ENCODE peak calls at places on chromosomes 6 and 20, in seven cellular contexts. E is left lung, O is fibroblast of mammary gland, F is AG04450, X is AG09319, Q is uterus, K is prostate gland. N is an unnamed sample.

GRCh38 chr6:2632368-2632767 is 118.4 kb downstream of the MYLK4 start:
- DNase-seq in K (no peak), Q (no peak), E (no peak), O (peak; percentile 48), F (no peak), X (no peak), N (no peak)

GRCh38 chr6:137056121-137056880 is 11.5 kb upstream of the IL20RA start:
- DNase-seq in X (no peak), E (no peak), Q (no peak), F (no peak), O (no peak), K (no peak), N (no peak)

GRCh38 chr6:138691595-138692057 is 81.9 kb upstream of the CCDC28A start:
- DNase-seq in Q (no peak), O (peak; percentile 78), K (peak; percentile 32), F (peak; percentile 13), E (no peak), X (peak; percentile 24), N (peak; percentile 70)

GRCh38 chr6:158772851-158773371 is 46.3 kb downstream of the EZR start:
- DNase-seq in K (peak; percentile 40), Q (no peak), X (no peak), F (no peak), O (peak; percentile 35), E (no peak), N (peak; percentile 46)

GRCh38 chr6:167759206-167759605 is 67.5 kb upstream of the AFDN start:
- DNase-seq in F (no peak), K (no peak), X (no peak), E (no peak), Q (no peak), O (no peak), N (no peak)

GRCh38 chr6:22668307-22668706 is 98.9 kb downstream of the HDGFL1 start:
- DNase-seq in X (no peak), O (no peak), Q (no peak), F (no peak), K (no peak), E (no peak), N (peak; percentile 21)

GRCh38 chr20:63106765-63107448 is 100.1 kb upstream of the BHLHE23 start:
- DNase-seq in E (peak; percentile 52), F (no peak), X (no peak), K (no peak), Q (no peak), O (no peak), N (no peak)

GRCh38 chr6:24831771-24832718 is 33.3 kb upstream of the ARMH2 start:
- DNase-seq in Q (no peak), F (no peak), K (no peak), X (peak; percentile 24), E (no peak), O (peak; percentile 74), N (peak; percentile 60)

GRCh38 chr6:24935323-24935722 is 437 bp downstream of the RIPOR2 start:
- DNase-seq in X (no peak), F (no peak), E (no peak), Q (no peak), O (peak; percentile 10), K (no peak), N (peak; percentile 8)

GRCh38 chr6:84774174-84775158 is 10.1 kb upstream of the TBX18 start:
- DNase-seq in F (no peak), E (peak; percentile 85), K (no peak), X (no peak), O (peak; percentile 51), Q (no peak), N (peak; percentile 74)

GRCh38 chr20:5688431-5688972 is 61.7 kb upstream of the SHLD1 start:
- DNase-seq in O (peak; percentile 24), F (no peak), Q (peak; percentile 16), E (peak; percentile 85), K (no peak), X (no peak), N (no peak)

GRCh38 chr6:139378882-139379341 is 4.5 kb upstream of the CITED2 start:
- DNase-seq in E (no peak), Q (no peak), K (no peak), X (no peak), F (no peak), O (peak; percentile 46), N (peak; percentile 26)

GRCh38 chr6:3316818-3317217 is 58.1 kb downstream of the PSMG4 start:
- DNase-seq in O (no peak), K (no peak), X (no peak), Q (peak; percentile 5), E (no peak), F (no peak), N (no peak)

GRCh38 chr6:123415844-123416468 is 220.8 kb downstream of the TRDN start:
- DNase-seq in F (peak; percentile 3), O (peak; percentile 65), K (peak; percentile 36), X (peak; percentile 15), Q (peak; percentile 22), E (no peak), N (peak; percentile 73)

GRCh38 chr20:14838663-14839650 is 501.5 kb upstream of the FLRT3 start:
- DNase-seq in X (peak; percentile 27), K (peak; percentile 36), Q (no peak), F (no peak), E (no peak), O (peak; percentile 24), N (peak; percentile 4)

GRCh38 chr20:45592574-45593189 is 13.6 kb upstream of the WFDC8 start:
- DNase-seq in X (no peak), F (no peak), O (peak; percentile 71), Q (no peak), K (no peak), E (no peak), N (peak; percentile 29)

GRCh38 chr20:61909028-61909427 is 156.7 kb downstream of the TAF4 start:
- DNase-seq in K (no peak), Q (no peak), O (no peak), E (peak; percentile 54), F (no peak), X (no peak), N (no peak)

GRCh38 chr6:128256100-128256499 is 264.3 kb downstream of the PTPRK start:
- DNase-seq in K (no peak), E (no peak), F (no peak), Q (no peak), X (no peak), O (no peak), N (no peak)

GRCh38 chr20:60266184-60266823 is 308.1 kb downstream of the CDH26 start:
- DNase-seq in O (no peak), E (no peak), X (no peak), K (no peak), F (no peak), Q (no peak), N (no peak)

GRCh38 chr20:25496165-25496967 is 88.9 kb downstream of the GINS1 start:
- DNase-seq in X (no peak), E (peak; percentile 46), F (no peak), K (no peak), Q (no peak), O (no peak), N (no peak)

GRCh38 chr6:12077021-12077420 is 64.9 kb downstream of the HIVEP1 start:
- DNase-seq in Q (no peak), X (no peak), F (no peak), K (no peak), E (no peak), O (no peak), N (no peak)

GRCh38 chr20:44021186-44021585 is 106.5 kb downstream of the TOX2 start:
- DNase-seq in K (no peak), X (no peak), O (no peak), E (no peak), Q (no peak), F (no peak), N (no peak)

GRCh38 chr6:52403627-52404026 is 16.5 kb upstream of the EFHC1 start:
- DNase-seq in O (no peak), X (no peak), Q (no peak), E (no peak), K (peak; percentile 62), F (no peak), N (no peak)

GRCh38 chr20:19211661-19212523 is 550 bp upstream of the SLC24A3 start:
- DNase-seq in Q (peak; percentile 62), X (no peak), F (no peak), E (peak; percentile 87), O (no peak), K (peak; percentile 20), N (no peak)

GRCh38 chr6:134047673-134048072 is 4.8 kb downstream of the SLC2A12 start:
- DNase-seq in K (no peak), F (no peak), X (no peak), E (no peak), Q (no peak), O (no peak), N (no peak)

GRCh38 chr20:48826883-48827771 is 672 bp downstream of the PREX1 start:
- DNase-seq in K (no peak), Q (no peak), E (peak; percentile 91), F (no peak), O (no peak), X (no peak), N (no peak)

GRCh38 chr6:168616807-168617756 is 176.1 kb downstream of the SMOC2 start:
- DNase-seq in O (no peak), Q (no peak), X (no peak), K (no peak), F (no peak), E (no peak), N (peak; percentile 2)

GRCh38 chr6:26054937-26055669 is 32.1 kb upstream of the HFE start:
- DNase-seq in Q (peak; percentile 94), X (peak; percentile 89), K (peak; percentile 92), O (peak; percentile 96), E (no peak), F (peak; percentile 89), N (peak; percentile 98)
- TF ChIP-seq CTCF in Q (no peak), X (no peak), K (peak; percentile 34), O (no peak), E (no peak), F (no peak), N (no peak)

GRCh38 chr6:122323361-122323760 is 76.1 kb upstream of the HSF2 start:
- DNase-seq in E (no peak), K (no peak), F (no peak), Q (no peak), O (no peak), X (no peak), N (peak; percentile 1)
- TF ChIP-seq CTCF in E (no peak), K (no peak), F (no peak), Q (no peak), O (no peak), X (no peak), N (no peak)

DNA sequence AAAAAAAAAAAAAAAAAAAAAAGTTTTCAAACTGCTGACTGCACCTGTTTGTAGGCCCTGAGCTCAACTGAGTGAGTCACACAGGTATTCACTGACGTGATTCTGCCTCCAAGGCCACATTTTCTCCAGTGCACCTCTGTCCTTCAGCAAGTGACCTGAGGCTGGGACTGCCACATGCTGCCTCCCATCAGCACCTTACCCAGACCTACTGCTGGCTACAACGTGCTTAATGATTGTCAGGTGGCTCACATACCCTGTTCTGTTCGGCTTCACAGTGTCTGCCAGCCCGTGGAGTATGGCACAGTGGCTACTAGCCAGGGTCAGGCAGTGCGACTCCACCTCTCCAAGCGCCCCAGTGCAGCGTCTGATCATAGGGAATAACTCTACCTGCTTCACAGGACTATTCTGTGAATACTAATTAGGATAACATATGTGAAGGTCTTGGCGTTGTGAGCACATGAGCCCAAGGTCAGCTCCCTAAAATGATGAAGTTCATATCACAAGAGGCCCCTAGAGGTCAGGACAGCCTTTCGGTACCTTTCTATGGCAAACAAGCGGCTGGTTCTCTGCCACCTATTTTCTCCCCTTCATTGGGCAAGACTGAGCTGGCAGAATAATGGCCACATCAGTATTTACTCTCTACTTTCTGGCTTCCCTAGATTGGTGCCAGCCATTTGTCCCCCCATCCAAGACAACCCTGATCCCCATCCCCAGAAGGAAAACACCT is 28.1 kb downstream of the RIPOR3 start:
- DNase-seq in O (no peak), K (no peak), F (no peak), X (no peak), E (no peak), Q (no peak), N (no peak)
- TF ChIP-seq CTCF in O (no peak), K (peak; percentile 48), F (no peak), X (no peak), E (no peak), Q (no peak), N (no peak)

GRCh38 chr20:46699651-46700359 is 9.6 kb upstream of the SLC2A10 start:
- DNase-seq in E (no peak), Q (no peak), K (no peak), O (peak; percentile 58), F (no peak), X (no peak), N (peak; percentile 62)
- TF ChIP-seq CTCF in E (peak; percentile 36), Q (no peak), K (peak; percentile 48), O (peak; percentile 90), F (peak; percentile 85), X (peak; percentile 67), N (peak; percentile 81)

N was measured in cardiac fibroblast.